ENCODE peak calls at places on chromosomes 5 and 9, in six cellular contexts. One of them, this sample, is unnamed.

GRCh38 chr5:138105709-138106108 is 21.9 kb downstream of the WNT8A start:
- DNase-seq in colonic mucosa: no peak
- DNase-seq in Karpas-422: no peak
- DNase-seq in CD8-positive, alpha-beta T cell: no peak
- DNase-seq in thyroid gland: no peak
- DNase-seq in endodermal cell: no peak
- DNase-seq in this sample: no peak

GRCh38 chr9:135060461-135061116 is 26.9 kb upstream of the OLFM1 start:
- DNase-seq in colonic mucosa: no peak
- DNase-seq in endodermal cell: peak; percentile 17
- DNase-seq in CD8-positive, alpha-beta T cell: no peak
- DNase-seq in thyroid gland: no peak
- DNase-seq in Karpas-422: no peak
- DNase-seq in this sample: peak; percentile 4

GRCh38 chr9:110383491-110383890 is 45.8 kb upstream of the TXNDC8 start:
- DNase-seq in endodermal cell: no peak
- DNase-seq in thyroid gland: no peak
- DNase-seq in Karpas-422: no peak
- DNase-seq in colonic mucosa: no peak
- DNase-seq in CD8-positive, alpha-beta T cell: no peak
- DNase-seq in this sample: no peak

GRCh38 chr5:15948225-15948624 is 231.4 kb downstream of the MARCHF11 start:
- DNase-seq in CD8-positive, alpha-beta T cell: no peak
- DNase-seq in thyroid gland: no peak
- DNase-seq in endodermal cell: no peak
- DNase-seq in colonic mucosa: no peak
- DNase-seq in Karpas-422: no peak
- DNase-seq in this sample: no peak

GRCh38 chr9:112554516-112554915 is 67.9 kb downstream of the KIAA1958 start:
- DNase-seq in CD8-positive, alpha-beta T cell: no peak
- DNase-seq in Karpas-422: no peak
- DNase-seq in thyroid gland: no peak
- DNase-seq in colonic mucosa: no peak
- DNase-seq in endodermal cell: no peak
- DNase-seq in this sample: no peak

GRCh38 chr9:37531699-37532098 is 44.5 kb downstream of the FBXO10 start:
- DNase-seq in thyroid gland: no peak
- DNase-seq in endodermal cell: no peak
- DNase-seq in Karpas-422: no peak
- DNase-seq in colonic mucosa: no peak
- DNase-seq in CD8-positive, alpha-beta T cell: no peak
- DNase-seq in this sample: no peak

GRCh38 chr5:132866342-132867045 is at the start of the genes GDF9 and UQCRQ:
- DNase-seq in colonic mucosa: peak; percentile 98
- DNase-seq in endodermal cell: peak; percentile 99
- DNase-seq in Karpas-422: peak; percentile 99
- DNase-seq in CD8-positive, alpha-beta T cell: peak; percentile 89
- DNase-seq in thyroid gland: peak; percentile 95
- DNase-seq in this sample: peak; percentile 99

GRCh38 chr5:124979174-124979573 is 232.7 kb upstream of the ZNF608 start:
- DNase-seq in colonic mucosa: no peak
- DNase-seq in Karpas-422: no peak
- DNase-seq in endodermal cell: peak; percentile 72
- DNase-seq in thyroid gland: no peak
- DNase-seq in CD8-positive, alpha-beta T cell: no peak
- DNase-seq in this sample: no peak

GRCh38 chr9:69513291-69513690 is 158.9 kb downstream of the APBA1 start:
- DNase-seq in CD8-positive, alpha-beta T cell: no peak
- DNase-seq in endodermal cell: no peak
- DNase-seq in Karpas-422: no peak
- DNase-seq in colonic mucosa: no peak
- DNase-seq in thyroid gland: peak; percentile 23
- DNase-seq in this sample: no peak

GRCh38 chr5:61177070-61177469 is 14.8 kb upstream of the SMIM15 start:
- DNase-seq in endodermal cell: no peak
- DNase-seq in CD8-positive, alpha-beta T cell: no peak
- DNase-seq in Karpas-422: no peak
- DNase-seq in colonic mucosa: no peak
- DNase-seq in thyroid gland: peak; percentile 83
- DNase-seq in this sample: no peak

GRCh38 chr5:126600631-126601511 is at the start of gene PHAX:
- DNase-seq in endodermal cell: peak; percentile 93
- DNase-seq in colonic mucosa: peak; percentile 85
- DNase-seq in Karpas-422: peak; percentile 89
- DNase-seq in thyroid gland: peak; percentile 79
- DNase-seq in CD8-positive, alpha-beta T cell: peak; percentile 70
- DNase-seq in this sample: peak; percentile 82

GRCh38 chr9:83715221-83715620 is 7.5 kb upstream of the UBQLN1 start:
- DNase-seq in endodermal cell: no peak
- DNase-seq in Karpas-422: no peak
- DNase-seq in colonic mucosa: no peak
- DNase-seq in thyroid gland: no peak
- DNase-seq in CD8-positive, alpha-beta T cell: no peak
- DNase-seq in this sample: no peak

GRCh38 chr5:51816427-51816826 is 433.2 kb downstream of the ISL1 start:
- DNase-seq in Karpas-422: no peak
- DNase-seq in thyroid gland: no peak
- DNase-seq in colonic mucosa: no peak
- DNase-seq in endodermal cell: no peak
- DNase-seq in CD8-positive, alpha-beta T cell: no peak
- DNase-seq in this sample: no peak

GRCh38 chr5:90472783-90473182 is 1.8 kb downstream of the MBLAC2 start:
- DNase-seq in thyroid gland: no peak
- DNase-seq in colonic mucosa: no peak
- DNase-seq in Karpas-422: peak; percentile 47
- DNase-seq in endodermal cell: no peak
- DNase-seq in CD8-positive, alpha-beta T cell: no peak
- DNase-seq in this sample: no peak

GRCh38 chr5:52073993-52074689 is 690.9 kb downstream of the ISL1 start:
- DNase-seq in CD8-positive, alpha-beta T cell: no peak
- DNase-seq in thyroid gland: no peak
- DNase-seq in colonic mucosa: no peak
- DNase-seq in endodermal cell: no peak
- DNase-seq in Karpas-422: no peak
- DNase-seq in this sample: no peak

GRCh38 chr5:171055881-171056454 is 194.2 kb downstream of the RANBP17 start:
- DNase-seq in thyroid gland: no peak
- DNase-seq in endodermal cell: no peak
- DNase-seq in CD8-positive, alpha-beta T cell: no peak
- DNase-seq in Karpas-422: no peak
- DNase-seq in colonic mucosa: no peak
- DNase-seq in this sample: no peak

GRCh38 chr5:163383754-163384153 is 53.6 kb upstream of the CCNG1 start:
- DNase-seq in thyroid gland: no peak
- DNase-seq in Karpas-422: no peak
- DNase-seq in endodermal cell: no peak
- DNase-seq in colonic mucosa: no peak
- DNase-seq in CD8-positive, alpha-beta T cell: no peak
- DNase-seq in this sample: no peak

GRCh38 chr5:155886311-155887031 is 440.5 kb upstream of the SGCD start:
- DNase-seq in endodermal cell: no peak
- DNase-seq in colonic mucosa: no peak
- DNase-seq in Karpas-422: no peak
- DNase-seq in thyroid gland: no peak
- DNase-seq in CD8-positive, alpha-beta T cell: no peak
- DNase-seq in this sample: no peak

GRCh38 chr9:35519697-35520403 is 29.9 kb downstream of the RUSC2 start:
- DNase-seq in endodermal cell: no peak
- DNase-seq in thyroid gland: no peak
- DNase-seq in Karpas-422: no peak
- DNase-seq in CD8-positive, alpha-beta T cell: no peak
- DNase-seq in colonic mucosa: no peak
- DNase-seq in this sample: no peak

GRCh38 chr5:53095931-53096525 is 13.5 kb downstream of the MOCS2 start:
- DNase-seq in colonic mucosa: peak; percentile 74
- DNase-seq in CD8-positive, alpha-beta T cell: peak; percentile 74
- DNase-seq in endodermal cell: peak; percentile 85
- DNase-seq in Karpas-422: peak; percentile 86
- DNase-seq in thyroid gland: peak; percentile 70
- DNase-seq in this sample: peak; percentile 78

GRCh38 chr9:110440161-110440560 is 102.5 kb upstream of the TXNDC8 start:
- DNase-seq in thyroid gland: no peak
- DNase-seq in colonic mucosa: no peak
- DNase-seq in Karpas-422: no peak
- DNase-seq in endodermal cell: no peak
- DNase-seq in CD8-positive, alpha-beta T cell: no peak
- DNase-seq in this sample: no peak

GRCh38 chr9:125878241-125878640 is 131.1 kb downstream of the PBX3 start:
- DNase-seq in thyroid gland: no peak
- DNase-seq in CD8-positive, alpha-beta T cell: no peak
- DNase-seq in colonic mucosa: no peak
- DNase-seq in Karpas-422: no peak
- DNase-seq in endodermal cell: no peak
- DNase-seq in this sample: no peak

GRCh38 chr5:62281411-62281810 is 24.6 kb upstream of the KIF2A start:
- DNase-seq in thyroid gland: no peak
- DNase-seq in Karpas-422: no peak
- DNase-seq in colonic mucosa: no peak
- DNase-seq in CD8-positive, alpha-beta T cell: no peak
- DNase-seq in endodermal cell: no peak
- DNase-seq in this sample: no peak

GRCh38 chr5:81925012-81925411 is 46.8 kb upstream of the ATG10 start:
- DNase-seq in CD8-positive, alpha-beta T cell: no peak
- DNase-seq in endodermal cell: no peak
- DNase-seq in colonic mucosa: no peak
- DNase-seq in thyroid gland: no peak
- DNase-seq in Karpas-422: no peak
- DNase-seq in this sample: no peak

GRCh38 chr5:81922790-81923398 is 48.9 kb upstream of the ATG10 start:
- DNase-seq in CD8-positive, alpha-beta T cell: no peak
- DNase-seq in thyroid gland: peak; percentile 4
- DNase-seq in endodermal cell: no peak
- DNase-seq in colonic mucosa: no peak
- DNase-seq in Karpas-422: no peak
- DNase-seq in this sample: no peak

DNA sequence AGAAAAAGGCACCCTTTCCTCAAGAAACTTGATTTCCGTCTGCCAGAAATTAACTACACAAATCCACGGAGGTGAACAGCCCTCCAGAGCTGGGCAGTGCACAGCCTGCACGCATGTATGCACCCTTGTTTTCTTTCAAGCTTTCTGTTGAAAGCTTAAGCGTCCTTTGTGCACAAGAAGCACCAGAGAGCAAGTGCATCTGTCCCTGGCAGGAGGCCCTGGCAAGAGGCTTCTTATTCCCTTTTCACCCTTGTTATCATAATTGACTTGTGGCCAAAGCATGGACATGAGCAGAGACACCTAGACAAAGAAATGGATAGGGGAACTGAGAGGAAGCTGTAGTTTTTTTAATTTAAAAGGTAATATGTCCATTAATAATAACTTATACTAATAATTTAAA is 47.4 kb upstream of the ATG10 start:
- DNase-seq in colonic mucosa: no peak
- DNase-seq in thyroid gland: peak; percentile 84
- DNase-seq in CD8-positive, alpha-beta T cell: no peak
- DNase-seq in endodermal cell: no peak
- DNase-seq in Karpas-422: no peak
- DNase-seq in this sample: no peak
- H3K4me3 ChIP-seq in colonic mucosa: no peak overlapping the region
- H3K4me3 ChIP-seq in thyroid gland: no peak overlapping the region
- H3K4me3 ChIP-seq in CD8-positive, alpha-beta T cell: no peak overlapping the region
- H3K4me3 ChIP-seq in endodermal cell: no peak overlapping the region
- H3K4me3 ChIP-seq in Karpas-422: no peak overlapping the region
- H3K4me3 ChIP-seq in this sample: no peak overlapping the region

DNA sequence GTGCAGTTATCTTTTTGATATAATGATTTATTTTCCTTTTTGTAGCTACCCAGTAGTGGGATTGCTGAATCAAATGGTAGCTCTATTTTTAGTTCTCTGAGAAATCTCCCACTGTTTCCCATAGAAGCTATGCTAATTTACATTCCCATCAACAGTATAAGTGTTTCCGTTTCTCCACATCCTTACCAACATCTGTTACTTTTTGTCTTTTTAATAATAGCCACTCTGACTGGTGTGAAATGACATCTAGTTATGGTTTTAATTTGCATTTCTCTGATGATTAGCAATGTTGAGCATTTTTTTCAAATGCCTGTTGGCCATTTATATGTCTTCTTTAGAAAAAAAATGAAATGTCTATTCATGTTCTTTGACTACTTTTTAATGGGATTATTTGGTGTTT is 94.7 kb downstream of the SERINC5 start:
- DNase-seq in Karpas-422: no peak
- DNase-seq in endodermal cell: no peak
- DNase-seq in thyroid gland: no peak
- DNase-seq in CD8-positive, alpha-beta T cell: no peak
- DNase-seq in colonic mucosa: no peak
- DNase-seq in this sample: no peak
- H3K36me3 ChIP-seq in Karpas-422: no peaks in the 10 kb centered on the region
- H3K36me3 ChIP-seq in endodermal cell: peaks cover 100% of the 10 kb centered on the region
- H3K36me3 ChIP-seq in thyroid gland: no peaks in the 10 kb centered on the region
- H3K36me3 ChIP-seq in CD8-positive, alpha-beta T cell: peaks cover 42% of the 10 kb centered on the region
- H3K36me3 ChIP-seq in colonic mucosa: no peaks in the 10 kb centered on the region
- H3K36me3 ChIP-seq in this sample: no peaks in the 10 kb centered on the region

GRCh38 chr5:39665328-39665727 is 240.5 kb upstream of the DAB2 start:
- DNase-seq in colonic mucosa: no peak
- DNase-seq in thyroid gland: no peak
- DNase-seq in Karpas-422: no peak
- DNase-seq in endodermal cell: no peak
- DNase-seq in CD8-positive, alpha-beta T cell: no peak
- DNase-seq in this sample: no peak
- H3K4me3 ChIP-seq in colonic mucosa: no peak overlapping the region
- H3K4me3 ChIP-seq in thyroid gland: no peak overlapping the region
- H3K4me3 ChIP-seq in Karpas-422: no peak overlapping the region
- H3K4me3 ChIP-seq in endodermal cell: no peak overlapping the region
- H3K4me3 ChIP-seq in CD8-positive, alpha-beta T cell: no peak overlapping the region
- H3K4me3 ChIP-seq in this sample: no peak overlapping the region

DNA sequence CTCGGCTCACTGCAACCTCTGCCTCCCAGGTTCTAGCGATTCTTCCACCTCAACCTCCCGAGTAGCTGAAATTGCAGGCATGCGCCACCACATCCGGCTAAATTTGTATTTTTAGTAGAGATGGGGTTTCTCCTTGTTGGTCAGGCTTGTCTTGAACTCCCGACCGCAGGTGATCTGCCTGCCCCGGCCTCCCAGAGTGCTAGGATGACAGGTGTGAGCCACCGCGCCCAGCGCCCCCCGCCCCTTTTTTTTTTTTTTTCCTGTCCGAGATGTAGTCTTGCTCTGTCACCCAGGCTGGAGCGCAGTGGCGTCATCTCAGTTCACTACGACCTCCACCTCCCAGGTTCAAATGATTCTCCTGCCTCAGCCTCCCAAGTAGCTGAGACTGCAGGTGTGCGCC is 6.6 kb downstream of the ATP6V1G1 start:
- DNase-seq in thyroid gland: no peak
- DNase-seq in CD8-positive, alpha-beta T cell: no peak
- DNase-seq in Karpas-422: no peak
- DNase-seq in colonic mucosa: no peak
- DNase-seq in endodermal cell: no peak
- DNase-seq in this sample: no peak
- H3K36me3 ChIP-seq in thyroid gland: peaks cover 32% of the 10 kb centered on the region
- H3K36me3 ChIP-seq in CD8-positive, alpha-beta T cell: peaks cover 31% of the 10 kb centered on the region
- H3K36me3 ChIP-seq in Karpas-422: peaks cover 40% of the 10 kb centered on the region
- H3K36me3 ChIP-seq in colonic mucosa: no peaks in the 10 kb centered on the region
- H3K36me3 ChIP-seq in endodermal cell: peaks cover 77% of the 10 kb centered on the region
- H3K36me3 ChIP-seq in this sample: peaks cover 64% of the 10 kb centered on the region